ENCODE peak calls at places on chromosomes 4 and X, in five cellular contexts. K is DMS153, C is kidney epithelial cell, B is RPMI8226, V is mucosa of descending colon. A is an unnamed sample.

GRCh38 chr4:165368567-165368966 is 10.2 kb upstream of the CPE start:
- DNase-seq in K (no peak), C (no peak), B (no peak), V (no peak), A (no peak)

GRCh38 chrX:26445288-26445687 is 229.3 kb downstream of the MAGEB5 start:
- DNase-seq in K (no peak), C (no peak), B (no peak), V (no peak), A (no peak)

GRCh38 chr4:150078996-150079581 is 844 bp downstream of the DCLK2 start:
- DNase-seq in K (peak; percentile 51), C (no peak), B (peak; percentile 71), V (peak; percentile 35), A (no peak)

GRCh38 chr4:90960433-90960832 is 833.2 kb downstream of the CCSER1 start:
- DNase-seq in K (no peak), C (no peak), B (no peak), V (no peak), A (no peak)

GRCh38 chr4:8725845-8726244 is 133.3 kb downstream of the CPZ start:
- DNase-seq in K (no peak), C (no peak), B (no peak), V (no peak), A (no peak)

GRCh38 chrX:40414335-40414734 is 166.4 kb upstream of the ATP6AP2 start:
- DNase-seq in K (no peak), C (no peak), B (no peak), V (no peak), A (no peak)

GRCh38 chr4:122775987-122776836 is 43.7 kb downstream of the BBS12 start:
- DNase-seq in K (no peak), C (no peak), B (no peak), V (no peak), A (no peak)

GRCh38 chr4:87853891-87854290 is 21.1 kb downstream of the MEPE start:
- DNase-seq in K (no peak), C (no peak), B (no peak), V (no peak), A (no peak)

GRCh38 chr4:137367608-137368007 is 164.7 kb downstream of the PCDH18 start:
- DNase-seq in K (no peak), C (no peak), B (no peak), V (no peak), A (no peak)

GRCh38 chr4:94452476-94453300 is 946 bp downstream of the PDLIM5 start:
- DNase-seq in K (no peak), C (peak; percentile 70), B (peak; percentile 34), V (peak; percentile 91), A (peak; percentile 5)

GRCh38 chr4:138115053-138115452 is 127.1 kb downstream of the SLC7A11 start:
- DNase-seq in K (no peak), C (no peak), B (no peak), V (no peak), A (no peak)